ENCODE peak calls at places on chromosomes 13 and 19, in ten cellular contexts. A is ascending aorta, Z is fibroblast of mammary gland, S is sigmoid colon, O is endothelial cell of umbilical vein, C is OCI-LY7, G is WERI-Rb-1, D is fibroblast of the aortic adventitia, J is left lung, K is GM23338. I is an unnamed sample.

GRCh38 chr19:38875656-38876345 is 2.3 kb downstream of the RINL start:
- DNase-seq in A (no peak), Z (no peak), S (no peak), O (no peak), C (no peak), G (no peak), D (no peak), J (peak), K (no peak), I (no peak)

GRCh38 chr13:49497272-49497671 is 1.5 kb downstream of the PHF11 start:
- DNase-seq in A (no peak), Z (no peak), S (no peak), O (no peak), C (no peak), G (no peak), D (no peak), J (no peak), K (no peak), I (no peak)

GRCh38 chr19:7007859-7008258 is 13.4 kb downstream of the MBD3L2B start:
- DNase-seq in A (no peak), Z (no peak), S (no peak), O (no peak), C (peak), G (no peak), D (no peak), J (no peak), K (no peak), I (no peak)

GRCh38 chr13:33150146-33150545 is 133.9 kb downstream of the KL start:
- DNase-seq in A (no peak), Z (peak), S (no peak), O (peak), C (no peak), G (no peak), D (peak), J (no peak), K (no peak), I (no peak)

GRCh38 chr13:23701646-23702045 is 131.4 kb downstream of the TNFRSF19 start:
- DNase-seq in A (no peak), Z (peak), S (peak), O (no peak), C (no peak), G (no peak), D (peak), J (peak), K (no peak), I (no peak)

GRCh38 chr19:4976412-4977298 is 7.7 kb downstream of the KDM4B start:
- DNase-seq in A (peak), Z (peak), S (peak), O (peak), C (no peak), G (no peak), D (peak), J (peak), K (peak), I (peak)

GRCh38 chr19:6713773-6714692 is 6.4 kb downstream of the C3 start:
- DNase-seq in A (no peak), Z (no peak), S (no peak), O (no peak), C (no peak), G (no peak), D (no peak), J (peak), K (no peak), I (no peak)

GRCh38 chr19:40366697-40367561 is 18.4 kb downstream of the PLD3 start:
- DNase-seq in A (no peak), Z (no peak), S (no peak), O (no peak), C (no peak), G (peak), D (no peak), J (no peak), K (peak), I (no peak)

GRCh38 chr13:58318495-58319167 is 687.1 kb downstream of the PCDH17 start:
- DNase-seq in A (no peak), Z (no peak), S (no peak), O (no peak), C (no peak), G (no peak), D (no peak), J (peak), K (no peak), I (no peak)

GRCh38 chr19:9834726-9835506 is at the start of gene PIN1:
- DNase-seq in A (peak), Z (peak), S (peak), O (peak), C (peak), G (peak), D (peak), J (peak), K (peak), I (peak)

GRCh38 chr19:43300206-43300605 is 30.9 kb upstream of the PSG9 start:
- DNase-seq in A (no peak), Z (no peak), S (no peak), O (no peak), C (no peak), G (no peak), D (no peak), J (no peak), K (no peak), I (no peak)

GRCh38 chr13:53200498-53201453 is 172.2 kb downstream of the OLFM4 start:
- DNase-seq in A (no peak), Z (peak), S (peak), O (no peak), C (no peak), G (no peak), D (no peak), J (peak), K (peak), I (peak)

GRCh38 chr13:106922384-106922783 is 354.4 kb upstream of the ARGLU1 start:
- DNase-seq in A (no peak), Z (no peak), S (no peak), O (no peak), C (no peak), G (no peak), D (no peak), J (no peak), K (no peak), I (no peak)
- TF ChIP-seq CTCF in A (no peak), Z (no peak), S (no peak), O (no peak), C (no peak), G (no peak), D (no peak), J (no peak), K (no peak), I (no peak)

DNA sequence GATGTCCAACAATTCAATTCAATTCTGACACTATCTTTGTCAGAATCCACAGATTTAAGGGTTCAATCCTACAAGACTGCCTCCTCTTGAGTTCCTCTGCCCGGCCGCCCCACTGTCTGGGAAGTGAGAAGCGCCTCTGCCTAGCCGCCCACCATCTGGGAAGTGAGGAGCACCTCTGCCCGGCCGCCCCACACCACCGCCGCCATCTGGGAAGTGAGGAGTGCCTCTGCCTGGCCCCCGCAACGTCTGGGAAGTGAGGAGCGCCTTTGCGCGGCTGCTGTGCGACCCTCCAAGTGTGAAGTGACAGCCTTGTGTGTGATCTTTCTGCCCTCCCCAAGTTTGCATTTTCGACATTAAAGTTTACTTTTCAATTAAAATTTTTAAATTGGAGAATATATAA is 6.0 kb downstream of the ZNF614 start:
- DNase-seq in A (no peak), Z (no peak), S (no peak), O (no peak), C (no peak), G (no peak), D (no peak), J (no peak), K (no peak), I (no peak)
- H3K4me3 ChIP-seq in A (no peak), Z (no peak), S (no peak), O (no peak), C (no peak), G (no peak), D (no peak), J (no peak), K (no peak), I (no peak)

GRCh38 chr13:31947105-31947504 is 84.5 kb upstream of the FRY start:
- DNase-seq in A (no peak), Z (no peak), S (no peak), O (no peak), C (no peak), G (no peak), D (no peak), J (no peak), K (no peak), I (no peak)
- TF ChIP-seq CTCF in A (no peak), Z (no peak), S (no peak), O (no peak), C (no peak), G (peak), D (no peak), J (no peak), K (no peak), I (no peak)

GRCh38 chr19:3722443-3723109 is 14.4 kb downstream of the TJP3 start:
- DNase-seq in A (no peak), Z (no peak), S (no peak), O (no peak), C (no peak), G (peak), D (no peak), J (no peak), K (peak), I (peak)

GRCh38 chr19:3721131-3721899 is 13.1 kb downstream of the TJP3 start:
- DNase-seq in A (no peak), Z (peak), S (peak), O (peak), C (peak), G (peak), D (peak), J (peak), K (peak), I (peak)

GRCh38 chr19:3721900-3722442 is 13.8 kb downstream of the TJP3 start:
- DNase-seq in A (no peak), Z (no peak), S (no peak), O (no peak), C (no peak), G (no peak), D (no peak), J (no peak), K (no peak), I (no peak)

GRCh38 chr19:3723883-3724282 is 15.7 kb downstream of the TJP3 start:
- DNase-seq in A (no peak), Z (no peak), S (no peak), O (no peak), C (no peak), G (peak), D (no peak), J (no peak), K (peak), I (no peak)

GRCh38 chr19:3723110-3723488 is 14.9 kb downstream of the TJP3 start:
- DNase-seq in A (no peak), Z (no peak), S (no peak), O (no peak), C (no peak), G (no peak), D (no peak), J (no peak), K (no peak), I (no peak)
- H3K4me3 ChIP-seq in A (no peak), Z (no peak), S (no peak), O (no peak), C (no peak), G (no peak), D (no peak), J (no peak), K (peak), I (peak)

GRCh38 chr19:1377965-1378785 is 5.5 kb upstream of the NDUFS7 start:
- DNase-seq in A (no peak), Z (no peak), S (no peak), O (no peak), C (no peak), G (no peak), D (no peak), J (peak), K (no peak), I (no peak)
- TF ChIP-seq CTCF in A (no peak), Z (no peak), S (no peak), O (peak), C (peak), G (no peak), D (no peak), J (no peak), K (no peak), I (no peak)

GRCh38 chr19:1906985-1907562 is 1.9 kb downstream of the ADAT3 start:
- DNase-seq in A (no peak), Z (no peak), S (no peak), O (no peak), C (no peak), G (no peak), D (no peak), J (no peak), K (no peak), I (no peak)

GRCh38 chr19:1901940-1902404 is 3.2 kb upstream of the ADAT3 start:
- DNase-seq in A (peak), Z (no peak), S (peak), O (no peak), C (no peak), G (no peak), D (no peak), J (no peak), K (no peak), I (no peak)

GRCh38 chr19:1905071-1905862 is at the start of the genes ADAT3 and SCAMP4:
- DNase-seq in A (peak), Z (peak), S (peak), O (peak), C (peak), G (peak), D (peak), J (peak), K (peak), I (peak)

GRCh38 chr19:1905863-1906375 is 720 bp downstream of the ADAT3 start:
- DNase-seq in A (no peak), Z (no peak), S (no peak), O (no peak), C (no peak), G (no peak), D (no peak), J (no peak), K (no peak), I (no peak)

DNA sequence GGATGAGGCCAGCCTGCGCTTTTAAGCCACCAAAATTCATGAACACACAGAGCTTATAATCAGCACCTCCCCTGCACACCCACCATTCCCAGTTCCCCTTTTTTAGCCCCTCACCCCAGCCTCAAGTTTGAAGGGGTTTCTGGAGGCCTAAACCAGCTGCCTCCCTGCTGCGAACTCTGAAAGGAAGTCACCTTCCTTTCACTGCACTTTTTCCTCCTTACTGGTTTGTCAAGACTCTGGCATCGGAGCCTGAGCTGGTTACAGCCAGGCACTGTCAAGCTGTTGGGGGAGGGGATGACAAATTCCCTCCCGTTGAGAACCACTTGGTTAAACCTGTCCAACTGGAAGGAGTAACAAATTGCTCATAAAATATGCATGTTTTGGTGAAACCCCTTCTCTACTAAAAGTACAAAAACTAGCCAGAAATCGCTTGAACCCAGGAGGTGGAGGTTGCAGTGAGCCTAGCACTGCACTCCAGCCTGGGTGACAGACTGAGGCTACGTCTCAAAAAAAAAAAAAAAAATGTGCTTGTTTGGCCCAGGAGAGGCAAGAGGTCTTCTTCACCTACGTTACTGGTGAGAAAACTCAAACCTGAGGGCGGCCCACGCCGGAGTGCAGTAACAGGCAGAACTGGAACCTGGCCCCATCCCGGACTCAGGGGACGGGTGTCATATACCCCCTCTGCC is 671 bp upstream of the ADAT3 start:
- DNase-seq in A (no peak), Z (no peak), S (no peak), O (no peak), C (peak), G (peak), D (peak), J (no peak), K (peak), I (peak)
- H3K4me3 ChIP-seq in A (peak), Z (peak), S (peak), O (no peak), C (peak), G (peak), D (peak), J (peak), K (peak), I (no peak)

I was measured in colonic mucosa.